ENCODE peak calls at places on chromosomes 11 and 22, in five cellular contexts. S is suprapubic skin, R is upper lobe of right lung, Z is esophagus squamous epithelium, V is hepatocyte. I is an unnamed sample. For H3K4me1, the result is how much of the 10 kb centered on the place peaks cover.

GRCh38 chr11:103433976-103434375 is 324.8 kb downstream of the DYNC2H1 start:
- DNase-seq in S (no peak), R (no peak), Z (no peak), V (no peak), I (no peak)

GRCh38 chr11:96328395-96329010 is 14.5 kb downstream of the MAML2 start:
- DNase-seq in S (no peak), R (no peak), Z (no peak), V (no peak), I (no peak)

GRCh38 chr11:69215784-69216415 is 60.2 kb downstream of the SMIM38 start:
- DNase-seq in S (no peak), R (no peak), Z (no peak), V (no peak), I (peak)

GRCh38 chr11:2649400-2649799 is 50.4 kb downstream of the KCNQ1OT1 start:
- DNase-seq in S (no peak), R (no peak), Z (no peak), V (no peak), I (no peak)

GRCh38 chr11:118975771-118976709 is 4.5 kb downstream of the FOXR1 start:
- DNase-seq in S (no peak), R (no peak), Z (no peak), V (no peak), I (no peak)

GRCh38 chr11:66692446-66692845 is 14.8 kb upstream of the RBM4B start:
- DNase-seq in S (no peak), R (peak), Z (no peak), V (no peak), I (no peak)

GRCh38 chr22:23565288-23565941 is 14.7 kb downstream of the IGLL1 start:
- DNase-seq in S (peak), R (no peak), Z (no peak), V (peak), I (peak)

GRCh38 chr11:103851166-103851651 is 185.2 kb upstream of the DDI1 start:
- DNase-seq in S (no peak), R (no peak), Z (no peak), V (no peak), I (no peak)

GRCh38 chr22:31496735-31497146 is 405 bp downstream of the SFI1 start:
- DNase-seq in S (peak), R (peak), Z (no peak), V (peak), I (no peak)

GRCh38 chr11:31246451-31247165 is 122.9 kb downstream of the DCDC1 start:
- DNase-seq in S (no peak), R (no peak), Z (no peak), V (no peak), I (no peak)

GRCh38 chr11:1403721-1404460 is 14.2 kb downstream of the BRSK2 start:
- DNase-seq in S (no peak), R (no peak), Z (no peak), V (no peak), I (no peak)

GRCh38 chr11:3056296-3057068 is 741 bp downstream of the CARS1 start:
- DNase-seq in S (no peak), R (no peak), Z (no peak), V (no peak), I (peak)

GRCh38 chr11:76824980-76825725 is 35.6 kb upstream of the ACER3 start:
- DNase-seq in S (no peak), R (no peak), Z (no peak), V (no peak), I (peak)

GRCh38 chr22:35349368-35349703 is 31.6 kb upstream of the HMOX1 start:
- DNase-seq in S (no peak), R (no peak), Z (no peak), V (no peak), I (no peak)

GRCh38 chr11:87033561-87033960 is 4.2 kb upstream of the TMEM135 start:
- DNase-seq in S (no peak), R (no peak), Z (no peak), V (no peak), I (no peak)

GRCh38 chr11:61828629-61829407 is 718 bp downstream of the FADS2 start:
- DNase-seq in S (no peak), R (peak), Z (no peak), V (peak), I (peak)

GRCh38 chr11:24781288-24781687 is 284.4 kb downstream of the LUZP2 start:
- DNase-seq in S (no peak), R (no peak), Z (no peak), V (no peak), I (no peak)
- TF ChIP-seq CTCF in S (no peak), R (no peak), Z (no peak), V (no peak), I (peak)

DNA sequence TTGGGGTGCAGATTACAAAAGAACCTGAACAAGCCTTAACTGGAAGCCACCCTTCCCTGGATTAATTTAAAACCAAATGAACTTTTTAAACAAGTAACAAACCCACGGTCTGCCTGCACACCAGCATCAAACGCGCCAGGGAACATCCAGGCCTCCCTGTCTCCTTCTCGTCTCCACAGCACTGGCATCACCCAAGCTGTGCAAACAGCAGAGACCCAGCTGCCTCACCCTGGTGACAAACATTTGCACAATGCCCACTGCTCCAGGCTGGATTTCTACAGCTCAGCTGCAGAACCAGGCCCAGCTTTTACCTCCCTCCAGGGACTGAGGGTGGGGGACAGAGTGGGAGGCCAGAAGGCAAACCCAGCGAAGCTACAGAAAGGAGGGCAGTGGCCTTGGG is 7.0 kb downstream of the RPL3 start:
- DNase-seq in S (no peak), R (no peak), Z (no peak), V (no peak), I (peak)
- H3K4me1 ChIP-seq in S (half or more), R (under half), Z (half or more), V (under half), I (under half)

DNA sequence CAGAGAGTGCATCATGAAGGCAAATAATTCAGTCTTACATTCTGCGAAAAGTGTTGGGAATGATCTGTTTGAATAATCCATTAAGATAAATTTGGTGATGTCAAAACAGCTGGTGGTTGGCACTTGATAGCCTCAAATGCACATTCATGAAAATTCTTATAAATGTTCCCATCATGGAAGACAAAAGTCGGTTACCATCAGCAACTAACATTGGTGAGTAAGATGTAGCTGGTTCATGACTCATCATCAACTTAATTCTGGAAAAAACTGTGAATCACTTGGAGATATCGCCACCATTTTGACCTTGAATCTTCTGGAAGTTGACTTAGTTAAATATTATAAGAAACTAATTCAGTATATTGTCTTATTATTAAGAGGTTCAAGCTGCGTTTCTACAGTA is 11.2 kb downstream of the CRYBB1 start:
- DNase-seq in S (no peak), R (no peak), Z (no peak), V (no peak), I (no peak)
- H3K27ac ChIP-seq in S (no peak), R (no peak), Z (no peak), V (no peak), I (no peak)

GRCh38 chr11:7547687-7548086 is 33.9 kb downstream of the PPFIBP2 start:
- DNase-seq in S (no peak), R (no peak), Z (no peak), V (no peak), I (no peak)

GRCh38 chr11:7547091-7547490 is 33.3 kb downstream of the PPFIBP2 start:
- DNase-seq in S (no peak), R (no peak), Z (no peak), V (no peak), I (no peak)

GRCh38 chr11:7549681-7550080 is 35.9 kb downstream of the PPFIBP2 start:
- DNase-seq in S (no peak), R (no peak), Z (no peak), V (no peak), I (no peak)

GRCh38 chr11:7546324-7546791 is 32.6 kb downstream of the PPFIBP2 start:
- DNase-seq in S (no peak), R (no peak), Z (no peak), V (no peak), I (no peak)

GRCh38 chr11:7548659-7549283 is 35.0 kb downstream of the PPFIBP2 start:
- DNase-seq in S (no peak), R (no peak), Z (no peak), V (peak), I (peak)
- TF ChIP-seq CTCF in S (peak), R (peak), Z (peak), V (peak), I (peak)

GRCh38 chr11:27807594-27807993 is 107.3 kb upstream of the BDNF start:
- DNase-seq in S (no peak), R (no peak), Z (no peak), V (no peak), I (no peak)
- H3K4me1 ChIP-seq in S (under half), R (under half), Z (under half), V (under half), I (under half)

GRCh38 chr22:33529424-33530113 is 390.7 kb downstream of the LARGE1 start:
- DNase-seq in S (no peak), R (no peak), Z (no peak), V (no peak), I (no peak)
- H3K27ac ChIP-seq in S (no peak), R (no peak), Z (peak), V (no peak), I (no peak)

DNA sequence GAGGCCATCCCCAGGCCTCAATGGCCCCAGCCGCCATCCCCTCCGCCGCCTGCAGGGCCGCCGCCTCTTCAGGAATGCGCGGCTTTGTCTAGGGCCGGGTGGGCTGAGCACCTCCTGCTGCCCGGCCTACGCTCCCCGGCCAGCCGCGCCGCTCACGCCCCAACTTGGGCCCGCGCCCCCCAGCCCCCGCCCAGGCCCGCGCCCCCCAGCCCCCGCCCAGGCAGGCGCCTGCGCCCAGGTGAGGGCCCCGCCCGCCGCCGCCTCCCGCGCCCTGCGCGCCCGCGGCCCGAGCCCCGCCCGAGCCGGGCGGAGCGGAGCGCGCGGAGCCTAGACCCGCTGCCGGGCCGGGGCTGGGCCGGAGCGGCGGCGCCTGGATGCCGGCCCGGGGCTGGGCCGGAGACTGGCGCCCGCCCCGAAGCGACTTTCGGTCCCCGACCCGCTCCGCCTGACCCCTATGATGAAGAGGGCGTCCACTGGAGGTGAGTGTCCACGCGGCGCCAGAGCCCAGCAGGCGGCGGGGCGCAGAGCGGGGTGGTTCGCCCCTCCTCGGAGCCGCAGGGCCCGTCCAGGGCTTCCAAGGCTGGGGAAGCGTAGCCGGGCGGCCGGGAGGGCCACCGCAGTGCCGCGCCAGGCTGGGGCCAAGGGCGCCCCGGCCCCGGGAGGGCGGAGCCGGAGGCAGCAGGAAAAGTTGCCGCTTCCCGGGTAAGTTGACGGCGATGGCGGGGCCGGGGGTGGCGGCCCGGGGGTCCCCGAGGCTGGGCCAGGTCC is 34.3 kb upstream of the PRODH start:
- DNase-seq in S (no peak), R (peak), Z (no peak), V (peak), I (peak)
- TF ChIP-seq CTCF in S (no peak), R (no peak), Z (no peak), V (peak), I (peak)

GRCh38 chr22:46110215-46110614 is 40.1 kb upstream of the PPARA start:
- DNase-seq in S (no peak), R (no peak), Z (no peak), V (no peak), I (peak)
- H3K4me1 ChIP-seq in S (half or more), R (half or more), Z (half or more), V (under half), I (under half)

DNA sequence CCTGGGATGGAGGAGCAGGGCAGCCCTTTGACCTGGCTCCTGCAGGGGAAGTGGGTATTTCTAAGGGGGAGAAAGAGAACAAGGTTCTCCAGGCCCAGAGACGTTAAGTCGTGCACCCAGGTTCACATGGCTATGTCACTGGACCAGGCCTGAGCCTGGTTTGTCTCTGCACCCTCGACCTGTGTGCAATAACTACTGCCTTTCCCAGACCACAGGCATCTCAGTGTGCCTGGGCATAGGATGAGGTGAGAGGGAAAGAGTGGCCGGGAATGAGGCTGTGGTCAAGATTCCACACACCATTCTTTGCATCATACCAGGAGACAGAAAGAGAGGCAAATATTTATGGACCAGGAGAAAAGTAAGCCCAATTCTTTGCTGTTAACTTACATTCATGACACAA is 66.8 kb downstream of the PRR5L start:
- DNase-seq in S (no peak), R (no peak), Z (no peak), V (no peak), I (no peak)
- H3K27ac ChIP-seq in S (no peak), R (no peak), Z (no peak), V (peak), I (no peak)

DNA sequence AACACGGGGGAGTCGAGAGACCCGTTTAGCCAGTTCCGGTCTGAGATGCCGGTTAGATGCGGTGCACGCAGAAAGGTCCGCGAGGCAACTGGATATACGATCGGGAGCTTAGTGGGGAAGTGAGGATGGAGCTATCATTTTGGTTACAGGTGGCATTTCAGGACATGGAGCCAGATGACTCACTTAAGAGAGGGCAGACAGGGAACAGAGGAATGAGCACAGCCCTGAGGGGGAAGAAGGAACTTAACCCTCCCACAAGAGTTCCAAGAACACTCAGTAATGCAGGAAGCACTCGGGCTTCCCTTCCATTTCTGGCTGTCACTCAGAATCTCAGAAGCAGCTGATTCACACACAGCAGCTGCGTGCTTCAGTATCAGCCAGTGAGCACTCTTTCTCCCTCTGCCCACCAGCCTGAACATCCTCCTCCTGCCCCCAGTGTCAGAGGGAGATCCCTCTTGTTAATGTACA is 34.9 kb downstream of the EFCAB6 start:
- DNase-seq in S (no peak), R (no peak), Z (no peak), V (peak), I (no peak)
- TF ChIP-seq CTCF in S (no peak), R (no peak), Z (no peak), V (no peak), I (no peak)